ENCODE peak calls at places on chromosomes 12 and 14, in four cellular contexts. V is adrenal gland; E is CD8-positive, alpha-beta memory T cell; D is HCEC 1CT. Y is an unnamed sample.

GRCh38 chr14:67221248-67221981 is 19.8 kb upstream of the PALS1 start:
- DNase-seq in V (no peak), E (no peak), D (peak), Y (no peak)

GRCh38 chr12:95480230-95480629 is 6.3 kb downstream of the METAP2 start:
- DNase-seq in V (no peak), E (no peak), D (no peak), Y (no peak)

GRCh38 chr14:93029911-93030555 is 85.7 kb downstream of the ITPK1 start:
- DNase-seq in V (no peak), E (no peak), D (no peak), Y (no peak)

GRCh38 chr12:128982933-128983332 is 129.7 kb downstream of the GLT1D1 start:
- DNase-seq in V (no peak), E (no peak), D (no peak), Y (no peak)

GRCh38 chr12:120774169-120774916 is 48.7 kb downstream of the ACADS start:
- DNase-seq in V (no peak), E (no peak), D (no peak), Y (no peak)

GRCh38 chr12:71392521-71393145 is 47.0 kb upstream of the LGR5 start:
- DNase-seq in V (peak), E (no peak), D (peak), Y (no peak)

GRCh38 chr14:50831704-50832130 is 755 bp upstream of the NIN start:
- DNase-seq in V (no peak), E (no peak), D (no peak), Y (no peak)

GRCh38 chr12:69879007-69879960 is 54.3 kb downstream of the MYRFL start:
- DNase-seq in V (peak), E (peak), D (peak), Y (peak)

GRCh38 chr14:23103581-23103980 is 1.2 kb downstream of the CIROP start:
- DNase-seq in V (no peak), E (no peak), D (no peak), Y (no peak)

GRCh38 chr12:66331814-66332213 is 29.5 kb downstream of the HELB start:
- DNase-seq in V (no peak), E (no peak), D (no peak), Y (no peak)

GRCh38 chr14:49959822-49960408 is 67.0 kb downstream of the ARF6 start:
- DNase-seq in V (no peak), E (no peak), D (no peak), Y (no peak)

GRCh38 chr12:113461666-113462065 is 10.0 kb downstream of the LHX5 start:
- DNase-seq in V (no peak), E (no peak), D (peak), Y (no peak)

GRCh38 chr14:99910337-99911268 is 117.4 kb downstream of the EML1 start:
- DNase-seq in V (no peak), E (no peak), D (peak), Y (no peak)

GRCh38 chr14:101426466-101426865 is 134.8 kb upstream of the DIO3 start:
- DNase-seq in V (no peak), E (no peak), D (no peak), Y (no peak)

GRCh38 chr14:95198320-95198719 is 41.0 kb upstream of the DICER1 start:
- DNase-seq in V (no peak), E (no peak), D (no peak), Y (no peak)

GRCh38 chr14:72714094-72714493 is 179.8 kb downstream of the DPF3 start:
- DNase-seq in V (no peak), E (peak), D (no peak), Y (no peak)

GRCh38 chr14:100784523-100785337 is 41.2 kb upstream of the MEG3 start:
- DNase-seq in V (no peak), E (no peak), D (no peak), Y (no peak)

GRCh38 chr12:53044052-53044581 is 5.7 kb upstream of the TNS2 start:
- DNase-seq in V (peak), E (no peak), D (no peak), Y (no peak)

GRCh38 chr12:67410246-67410645 is 141.1 kb downstream of the CAND1 start:
- DNase-seq in V (no peak), E (no peak), D (peak), Y (no peak)

GRCh38 chr12:13218641-13219040 is 22.1 kb downstream of the EMP1 start:
- DNase-seq in V (no peak), E (no peak), D (no peak), Y (no peak)

GRCh38 chr14:27553820-27554219 is 956.0 kb upstream of the NOVA1 start:
- DNase-seq in V (no peak), E (no peak), D (peak), Y (no peak)

GRCh38 chr12:52926596-52927241 is 21.8 kb upstream of the KRT8 start:
- DNase-seq in V (no peak), E (no peak), D (no peak), Y (no peak)

GRCh38 chr12:125533434-125534029 is 468.3 kb downstream of the AACS start:
- DNase-seq in V (no peak), E (no peak), D (no peak), Y (no peak)

GRCh38 chr12:117850048-117850447 is 118.7 kb downstream of the KSR2 start:
- DNase-seq in V (no peak), E (no peak), D (peak), Y (no peak)

GRCh38 chr12:91852646-91853045 is 293.0 kb downstream of the BTG1 start:
- DNase-seq in V (no peak), E (no peak), D (peak), Y (no peak)